ENCODE peak calls at places on chromosomes 1 and 21, in nine cellular contexts. I is GM06990, C is astrocyte, A is heart right ventricle, F is K562, P is HCT116, M is ovary, D is spleen, E is left lung. R is an unnamed sample.

GRCh38 chr1:56516539-56517252 is 62.7 kb downstream of the PLPP3 start:
- DNase-seq in E (no peak), D (no peak), I (peak; percentile 45), P (peak; percentile 71), C (peak; percentile 72), A (no peak), M (no peak), F (peak; percentile 79), R (peak; percentile 39)

GRCh38 chr1:7491089-7491817 is 279.8 kb upstream of the VAMP3 start:
- DNase-seq in F (no peak), C (peak; percentile 84), M (no peak), I (no peak), P (no peak), E (peak; percentile 50), D (no peak), A (peak; percentile 40), R (no peak)

GRCh38 chr1:204465469-204466415 is 28.9 kb downstream of the PIK3C2B start:
- DNase-seq in D (no peak), E (no peak), P (no peak), M (no peak), A (peak; percentile 56), C (peak; percentile 7), I (peak; percentile 73), F (peak; percentile 73), R (no peak)

GRCh38 chr1:30929135-30929889 is 20.8 kb upstream of the SDC3 start:
- DNase-seq in D (no peak), C (no peak), M (no peak), F (peak; percentile 77), E (no peak), P (no peak), I (no peak), A (no peak), R (peak; percentile 39)

GRCh38 chr1:239896569-239896968 is 195.1 kb upstream of the FMN2 start:
- DNase-seq in E (no peak), C (no peak), I (no peak), A (no peak), F (no peak), M (no peak), D (no peak), P (no peak), R (no peak)

GRCh38 chr1:229370601-229371021 is 27.8 kb upstream of the CCSAP start:
- DNase-seq in I (no peak), A (peak; percentile 78), D (no peak), M (no peak), C (no peak), P (no peak), E (no peak), F (no peak), R (no peak)

GRCh38 chr1:29270881-29271390 is 34.6 kb downstream of the PTPRU start:
- DNase-seq in I (no peak), M (no peak), F (no peak), D (no peak), C (no peak), A (no peak), E (no peak), P (no peak), R (no peak)

GRCh38 chr1:209884665-209885117 is 53.3 kb upstream of the SYT14 start:
- DNase-seq in M (no peak), I (no peak), F (peak; percentile 75), E (peak; percentile 84), A (no peak), D (no peak), C (peak; percentile 100), P (peak; percentile 81), R (no peak)

GRCh38 chr1:44786138-44786840 is 1.7 kb downstream of the BEST4 start:
- DNase-seq in D (peak; percentile 94), E (peak; percentile 68), P (peak; percentile 45), C (peak; percentile 60), M (peak; percentile 85), I (peak; percentile 84), A (peak; percentile 64), F (peak; percentile 83), R (no peak)

GRCh38 chr1:11862890-11863289 is 4.1 kb upstream of the NPPB start:
- DNase-seq in F (no peak), E (no peak), I (no peak), P (no peak), M (no peak), D (no peak), A (no peak), C (no peak), R (no peak)

GRCh38 chr1:201254625-201255469 is 28.5 kb upstream of the PKP1 start:
- DNase-seq in P (peak; percentile 27), F (peak; percentile 72), A (peak; percentile 52), C (no peak), E (no peak), D (peak; percentile 88), M (peak; percentile 51), I (no peak), R (no peak)

GRCh38 chr1:230073371-230074035 is 6.5 kb downstream of the GALNT2 start:
- DNase-seq in I (no peak), P (no peak), D (no peak), F (peak; percentile 49), M (no peak), A (no peak), C (peak; percentile 68), E (no peak), R (no peak)

GRCh38 chr1:228511539-228512445 is 24.6 kb downstream of the RNF187 start:
- DNase-seq in A (no peak), F (no peak), M (no peak), C (no peak), E (no peak), P (no peak), I (no peak), D (peak; percentile 27), R (no peak)

GRCh38 chr21:20004353-20004752 is 993.9 kb upstream of the NCAM2 start:
- DNase-seq in I (no peak), C (no peak), A (peak; percentile 17), D (no peak), F (no peak), E (no peak), M (no peak), P (no peak), R (no peak)
- H3K27me3 ChIP-seq in I (no peaks in the 10 kb centered on the region), C (no peaks in the 10 kb centered on the region), A (no peaks in the 10 kb centered on the region), D (no peaks in the 10 kb centered on the region), F (no peaks in the 10 kb centered on the region), E (no peaks in the 10 kb centered on the region), M (no peaks in the 10 kb centered on the region), P (no peaks in the 10 kb centered on the region), R (no peaks in the 10 kb centered on the region)

GRCh38 chr1:118978914-118979701 is 9.0 kb downstream of the TBX15 start:
- DNase-seq in I (no peak), C (no peak), M (no peak), E (no peak), A (no peak), D (no peak), P (no peak), F (no peak), R (no peak)

GRCh38 chr1:118977591-118977990 is 10.6 kb downstream of the TBX15 start:
- DNase-seq in I (no peak), C (no peak), D (no peak), M (no peak), A (no peak), F (no peak), E (no peak), P (no peak), R (no peak)

GRCh38 chr1:118981436-118981835 is 6.7 kb downstream of the TBX15 start:
- DNase-seq in M (no peak), P (no peak), F (no peak), C (no peak), E (no peak), A (no peak), D (no peak), I (no peak), R (no peak)

GRCh38 chr1:118982281-118982680 is 5.9 kb downstream of the TBX15 start:
- DNase-seq in E (no peak), F (no peak), A (no peak), C (no peak), M (no peak), D (no peak), I (no peak), P (no peak), R (no peak)

GRCh38 chr1:118979754-118980270 is 8.3 kb downstream of the TBX15 start:
- DNase-seq in A (no peak), F (no peak), D (no peak), M (no peak), I (no peak), P (no peak), C (no peak), E (no peak), R (no peak)
- H3K27me3 ChIP-seq in A (peaks cover 87% of the 10 kb centered on the region), F (peaks cover 29% of the 10 kb centered on the region), D (peaks cover 88% of the 10 kb centered on the region), M (peaks cover 5% of the 10 kb centered on the region), I (peaks cover 1% of the 10 kb centered on the region), P (peaks cover 27% of the 10 kb centered on the region), C (peaks cover 93% of the 10 kb centered on the region), E (peaks cover 76% of the 10 kb centered on the region), R (peaks cover 64% of the 10 kb centered on the region)

DNA sequence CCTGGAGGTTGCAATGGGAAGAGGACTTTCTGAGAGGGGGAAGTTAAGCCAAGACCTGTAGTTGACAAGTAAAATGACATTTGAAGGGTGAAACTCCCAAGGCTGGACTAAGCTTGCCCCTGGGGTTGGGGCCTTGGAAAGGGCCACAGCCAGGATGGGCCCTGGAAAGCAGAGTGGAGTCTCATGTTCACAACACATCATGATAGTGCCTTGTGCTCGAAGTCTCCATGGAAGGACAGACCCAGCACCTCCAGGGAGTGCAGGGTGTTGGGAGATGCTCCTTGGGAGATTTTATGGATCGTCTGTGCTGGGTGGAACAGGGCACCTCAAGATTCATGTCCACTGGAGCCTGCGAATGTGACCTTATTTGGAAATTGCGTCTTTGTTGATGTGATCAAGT is 55.6 kb upstream of the ACTRT2 start:
- DNase-seq in C (no peak), I (no peak), A (no peak), P (no peak), F (no peak), M (no peak), D (peak; percentile 18), E (no peak), R (no peak)
- H3K27me3 ChIP-seq in C (no peaks in the 10 kb centered on the region), I (no peaks in the 10 kb centered on the region), A (no peaks in the 10 kb centered on the region), P (no peaks in the 10 kb centered on the region), F (peaks cover 13% of the 10 kb centered on the region), M (no peaks in the 10 kb centered on the region), D (no peaks in the 10 kb centered on the region), E (no peaks in the 10 kb centered on the region), R (no peaks in the 10 kb centered on the region)

DNA sequence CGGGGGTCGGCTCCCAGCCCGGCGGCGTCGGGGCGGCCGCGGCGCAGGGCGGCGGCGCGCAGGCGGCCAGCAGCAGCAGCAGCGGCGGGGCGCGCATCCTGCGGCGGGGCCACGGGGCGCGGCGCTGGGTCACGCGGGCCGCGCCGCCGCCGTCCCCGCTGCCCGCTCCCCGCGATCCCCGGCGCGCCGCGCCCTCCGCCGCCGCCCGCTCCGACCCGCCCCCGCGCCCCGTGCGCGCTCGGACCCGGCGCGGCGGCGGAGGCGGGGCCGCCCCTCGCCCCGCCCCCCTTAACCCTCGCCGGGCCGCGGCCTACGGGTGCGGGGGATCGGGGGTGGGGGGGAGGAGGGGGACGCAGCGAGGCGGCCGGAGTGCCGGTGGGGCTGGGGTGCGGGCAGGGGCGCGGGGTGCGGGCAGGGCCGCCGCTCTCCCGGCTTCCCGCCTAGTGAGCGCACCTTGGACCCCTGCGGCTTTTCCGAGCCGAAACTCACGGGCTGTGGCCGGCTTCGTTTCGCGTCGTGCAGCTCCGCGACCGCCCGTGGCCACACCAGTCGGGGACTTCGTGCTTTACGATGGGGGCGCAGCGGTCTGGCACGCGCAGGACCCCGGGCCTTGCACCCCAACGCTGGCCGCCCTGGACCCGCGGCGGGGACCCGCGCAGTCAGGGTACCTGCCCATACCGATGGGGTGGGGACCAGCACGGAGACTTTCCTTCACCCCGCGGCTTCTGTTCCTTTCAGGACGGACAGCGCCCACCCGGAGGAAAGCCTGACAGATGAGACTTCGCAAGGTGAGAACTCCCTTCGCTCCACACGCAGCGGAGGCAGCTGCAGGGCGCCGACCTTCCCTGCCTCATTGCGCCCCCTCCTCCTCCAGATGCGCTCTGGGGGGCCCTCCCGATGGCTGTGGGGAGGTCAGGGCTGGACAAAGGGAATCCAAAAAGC is at the start of gene FNDC10:
- DNase-seq in I (no peak), D (peak; percentile 79), F (no peak), A (no peak), P (no peak), C (no peak), M (no peak), E (peak; percentile 30), R (no peak)
- H3K27me3 ChIP-seq in I (no peaks in the 10 kb centered on the region), D (peaks cover 37% of the 10 kb centered on the region), F (no peaks in the 10 kb centered on the region), A (peaks cover 38% of the 10 kb centered on the region), P (peaks cover 11% of the 10 kb centered on the region), C (peaks cover 14% of the 10 kb centered on the region), M (peaks cover 8% of the 10 kb centered on the region), E (peaks cover 8% of the 10 kb centered on the region), R (peaks cover 5% of the 10 kb centered on the region)